ENCODE peak calls at places on chromosomes 5 and 9, in six cellular contexts. Y, R, L, V, U and N are unnamed samples.

GRCh38 chr9:127614961-127615360 is 2.9 kb downstream of the STXBP1 start:
- DNase-seq in Y (no peak), R (peak), L (no peak), V (no peak), U (no peak), N (no peak)

GRCh38 chr5:58922392-58923171 is 339.7 kb downstream of the RAB3C start:
- DNase-seq in Y (peak), R (peak), L (no peak), V (no peak), U (no peak), N (peak)

GRCh38 chr5:51201708-51202107 is 181.5 kb upstream of the ISL1 start:
- DNase-seq in Y (no peak), R (no peak), L (no peak), V (no peak), U (no peak), N (peak)

GRCh38 chr5:137329581-137329980 is 169.5 kb downstream of the SPOCK1 start:
- DNase-seq in Y (no peak), R (no peak), L (no peak), V (no peak), U (no peak), N (peak)

GRCh38 chr5:36054646-36055045 is 12.0 kb downstream of the UGT3A2 start:
- DNase-seq in Y (no peak), R (peak), L (no peak), V (no peak), U (no peak), N (no peak)

GRCh38 chr5:111863801-111864200 is 106.8 kb upstream of the NREP start:
- DNase-seq in Y (no peak), R (no peak), L (no peak), V (no peak), U (no peak), N (no peak)

GRCh38 chr5:151596839-151597539 is 5.9 kb upstream of the FAT2 start:
- DNase-seq in Y (no peak), R (no peak), L (no peak), V (peak), U (peak), N (no peak)

GRCh38 chr9:110125763-110126351 is 82.1 kb downstream of the C9orf152 start:
- DNase-seq in Y (no peak), R (no peak), L (no peak), V (no peak), U (no peak), N (no peak)

GRCh38 chr9:87067426-87067825 is 120.1 kb upstream of the GAS1 start:
- DNase-seq in Y (no peak), R (peak), L (no peak), V (no peak), U (no peak), N (no peak)

GRCh38 chr9:93223241-93224180 is 39.6 kb downstream of the WNK2 start:
- DNase-seq in Y (no peak), R (peak), L (no peak), V (no peak), U (peak), N (no peak)

GRCh38 chr9:27861887-27862286 is 288.6 kb upstream of the C9orf72 start:
- DNase-seq in Y (no peak), R (no peak), L (no peak), V (no peak), U (no peak), N (no peak)

GRCh38 chr5:17737087-17737486 is 102.8 kb downstream of the TAF11L14 start:
- DNase-seq in Y (no peak), R (peak), L (no peak), V (no peak), U (no peak), N (no peak)

GRCh38 chr9:761793-762190 is 79.7 kb upstream of the DMRT1 start:
- DNase-seq in Y (no peak), R (no peak), L (no peak), V (no peak), U (no peak), N (no peak)

GRCh38 chr5:123511290-123511647 is 708 bp upstream of the CSNK1G3 start:
- DNase-seq in Y (no peak), R (peak), L (no peak), V (no peak), U (peak), N (no peak)